ENCODE peak calls at places on chromosomes 6 and 20, in ten cellular contexts. One of them, this sample, is unnamed.

GRCh38 chr20:49482621-49483017 is at the start of gene KCNB1:
- DNase-seq in effector memory CD8-positive, alpha-beta T cell: peak; percentile 32
- DNase-seq in AG04450: no peak
- DNase-seq in LoVo: peak; percentile 2
- DNase-seq in endodermal cell: peak; percentile 97
- DNase-seq in RWPE1: peak; percentile 83
- DNase-seq in naive B cell: peak; percentile 8
- DNase-seq in GM10248: peak; percentile 54
- DNase-seq in Caki2: peak; percentile 90
- DNase-seq in HT1080: peak; percentile 25
- DNase-seq in this sample: peak; percentile 83

GRCh38 chr20:6769953-6770831 is 2.7 kb downstream of the BMP2 start:
- DNase-seq in effector memory CD8-positive, alpha-beta T cell: no peak
- DNase-seq in AG04450: no peak
- DNase-seq in LoVo: no peak
- DNase-seq in endodermal cell: peak; percentile 87
- DNase-seq in RWPE1: peak; percentile 62
- DNase-seq in naive B cell: no peak
- DNase-seq in GM10248: peak; percentile 13
- DNase-seq in Caki2: peak; percentile 51
- DNase-seq in HT1080: no peak
- DNase-seq in this sample: peak; percentile 21

GRCh38 chr6:169328112-169328801 is 74.6 kb upstream of the THBS2 start:
- DNase-seq in effector memory CD8-positive, alpha-beta T cell: no peak
- DNase-seq in AG04450: peak; percentile 61
- DNase-seq in LoVo: no peak
- DNase-seq in endodermal cell: no peak
- DNase-seq in RWPE1: no peak
- DNase-seq in naive B cell: no peak
- DNase-seq in GM10248: no peak
- DNase-seq in Caki2: no peak
- DNase-seq in HT1080: peak; percentile 69
- DNase-seq in this sample: no peak

GRCh38 chr6:73942581-73942980 is 246.6 kb downstream of the CD109 start:
- DNase-seq in effector memory CD8-positive, alpha-beta T cell: no peak
- DNase-seq in AG04450: peak; percentile 10
- DNase-seq in LoVo: peak; percentile 26
- DNase-seq in endodermal cell: peak; percentile 82
- DNase-seq in RWPE1: no peak
- DNase-seq in naive B cell: no peak
- DNase-seq in GM10248: no peak
- DNase-seq in Caki2: peak; percentile 39
- DNase-seq in HT1080: peak; percentile 72
- DNase-seq in this sample: no peak

GRCh38 chr20:34947336-34947735 is 8.3 kb downstream of the GSS start:
- DNase-seq in effector memory CD8-positive, alpha-beta T cell: no peak
- DNase-seq in AG04450: no peak
- DNase-seq in LoVo: no peak
- DNase-seq in endodermal cell: no peak
- DNase-seq in RWPE1: no peak
- DNase-seq in naive B cell: no peak
- DNase-seq in GM10248: no peak
- DNase-seq in Caki2: no peak
- DNase-seq in HT1080: no peak
- DNase-seq in this sample: no peak

GRCh38 chr6:100338090-100338489 is 126.6 kb downstream of the SIM1 start:
- DNase-seq in effector memory CD8-positive, alpha-beta T cell: no peak
- DNase-seq in AG04450: no peak
- DNase-seq in LoVo: no peak
- DNase-seq in endodermal cell: no peak
- DNase-seq in RWPE1: no peak
- DNase-seq in naive B cell: no peak
- DNase-seq in GM10248: no peak
- DNase-seq in Caki2: no peak
- DNase-seq in HT1080: no peak
- DNase-seq in this sample: no peak

GRCh38 chr20:58712116-58712822 is 19.7 kb downstream of the NPEPL1 start:
- DNase-seq in effector memory CD8-positive, alpha-beta T cell: no peak
- DNase-seq in AG04450: no peak
- DNase-seq in LoVo: no peak
- DNase-seq in endodermal cell: no peak
- DNase-seq in RWPE1: no peak
- DNase-seq in naive B cell: no peak
- DNase-seq in GM10248: no peak
- DNase-seq in Caki2: no peak
- DNase-seq in HT1080: no peak
- DNase-seq in this sample: peak; percentile 25

GRCh38 chr6:82072113-82072512 is 175.4 kb downstream of the IBTK start:
- DNase-seq in effector memory CD8-positive, alpha-beta T cell: no peak
- DNase-seq in AG04450: no peak
- DNase-seq in LoVo: no peak
- DNase-seq in endodermal cell: no peak
- DNase-seq in RWPE1: no peak
- DNase-seq in naive B cell: no peak
- DNase-seq in GM10248: no peak
- DNase-seq in Caki2: no peak
- DNase-seq in HT1080: no peak
- DNase-seq in this sample: no peak

GRCh38 chr6:170047813-170048212 is 243.1 kb downstream of the DLL1 start:
- DNase-seq in effector memory CD8-positive, alpha-beta T cell: no peak
- DNase-seq in AG04450: no peak
- DNase-seq in LoVo: no peak
- DNase-seq in endodermal cell: no peak
- DNase-seq in RWPE1: no peak
- DNase-seq in naive B cell: no peak
- DNase-seq in GM10248: no peak
- DNase-seq in Caki2: no peak
- DNase-seq in HT1080: no peak
- DNase-seq in this sample: peak; percentile 1